ENCODE peak calls at places on chromosomes 5 and 9, in eight cellular contexts. R, W, X, A, P, H, B and Q are unnamed samples.

GRCh38 chr5:56255521-56255920 is 22.4 kb upstream of the ANKRD55 start:
- DNase-seq in R (no peak), W (no peak), X (no peak), A (no peak), P (no peak), H (no peak), B (no peak), Q (no peak)

GRCh38 chr9:77827104-77827784 is 179.1 kb upstream of the GNA14 start:
- DNase-seq in R (no peak), W (peak), X (no peak), A (no peak), P (no peak), H (no peak), B (no peak), Q (no peak)

GRCh38 chr5:141815796-141816180 is 62.4 kb downstream of the PCDH1 start:
- DNase-seq in R (no peak), W (no peak), X (no peak), A (no peak), P (no peak), H (no peak), B (no peak), Q (no peak)

GRCh38 chr5:177310332-177310731 is 1.4 kb downstream of the MXD3 start:
- DNase-seq in R (no peak), W (no peak), X (no peak), A (no peak), P (no peak), H (no peak), B (no peak), Q (no peak)

GRCh38 chr5:139295692-139296091 is 2.2 kb downstream of the MATR3 start:
- DNase-seq in R (no peak), W (no peak), X (no peak), A (no peak), P (no peak), H (no peak), B (no peak), Q (no peak)

GRCh38 chr9:34984049-34984448 is 5.5 kb upstream of the DNAJB5 start:
- DNase-seq in R (no peak), W (peak), X (peak), A (no peak), P (no peak), H (no peak), B (no peak), Q (peak)

GRCh38 chr9:110638381-110638954 is 30.1 kb upstream of the MUSK start:
- DNase-seq in R (no peak), W (peak), X (peak), A (no peak), P (no peak), H (no peak), B (no peak), Q (peak)

GRCh38 chr5:78526049-78526525 is 122.5 kb downstream of the LHFPL2 start:
- DNase-seq in R (peak), W (peak), X (peak), A (no peak), P (no peak), H (peak), B (no peak), Q (peak)

GRCh38 chr5:79621056-79621455 is 8.8 kb downstream of the TENT2 start:
- DNase-seq in R (peak), W (no peak), X (peak), A (no peak), P (no peak), H (peak), B (no peak), Q (peak)

GRCh38 chr5:160252916-160253315 is 23.6 kb downstream of the FABP6 start:
- DNase-seq in R (no peak), W (no peak), X (no peak), A (no peak), P (no peak), H (no peak), B (no peak), Q (no peak)

GRCh38 chr5:173888473-173889135 is 455 bp downstream of the CPEB4 start:
- DNase-seq in R (no peak), W (peak), X (peak), A (peak), P (no peak), H (no peak), B (no peak), Q (peak)

GRCh38 chr5:58200451-58200850 is 259.4 kb downstream of the PLK2 start:
- DNase-seq in R (no peak), W (no peak), X (no peak), A (no peak), P (no peak), H (no peak), B (no peak), Q (no peak)

GRCh38 chr9:121738969-121739368 is 87.5 kb downstream of the DAB2IP start:
- DNase-seq in R (no peak), W (no peak), X (no peak), A (no peak), P (peak), H (no peak), B (no peak), Q (no peak)

GRCh38 chr9:26326473-26327044 is 566.0 kb downstream of the CAAP1 start:
- DNase-seq in R (peak), W (peak), X (peak), A (no peak), P (peak), H (peak), B (peak), Q (peak)

GRCh38 chr5:56346717-56347116 is 113.6 kb upstream of the ANKRD55 start:
- DNase-seq in R (no peak), W (no peak), X (no peak), A (peak), P (no peak), H (no peak), B (no peak), Q (no peak)

GRCh38 chr5:119897537-119898370 is 268.4 kb downstream of the FAM170A start:
- DNase-seq in R (peak), W (no peak), X (no peak), A (no peak), P (no peak), H (no peak), B (no peak), Q (peak)

GRCh38 chr5:115100556-115100955 is 69.2 kb downstream of the TRIM36 start:
- DNase-seq in R (peak), W (no peak), X (no peak), A (no peak), P (no peak), H (peak), B (no peak), Q (peak)

GRCh38 chr9:9747787-9748186 is 865.0 kb downstream of the PTPRD start:
- DNase-seq in R (no peak), W (peak), X (no peak), A (no peak), P (no peak), H (peak), B (no peak), Q (peak)

GRCh38 chr5:173201636-173202265 is 33.3 kb downstream of the NKX2-5 start:
- DNase-seq in R (peak), W (no peak), X (peak), A (no peak), P (no peak), H (peak), B (no peak), Q (peak)

GRCh38 chr9:105278751-105279150 is 34.3 kb downstream of the SLC44A1 start:
- DNase-seq in R (peak), W (no peak), X (no peak), A (no peak), P (peak), H (no peak), B (no peak), Q (peak)

GRCh38 chr9:82124090-82124489 is 135.5 kb downstream of the SPATA31D1 start:
- DNase-seq in R (peak), W (no peak), X (peak), A (no peak), P (no peak), H (peak), B (no peak), Q (peak)

GRCh38 chr9:85872444-85872843 is 68.5 kb upstream of the NAA35 start:
- DNase-seq in R (no peak), W (no peak), X (no peak), A (no peak), P (no peak), H (no peak), B (no peak), Q (peak)

GRCh38 chr5:109191153-109191558 is 218.6 kb downstream of the PJA2 start:
- DNase-seq in R (peak), W (peak), X (peak), A (no peak), P (no peak), H (peak), B (no peak), Q (peak)

GRCh38 chr9:95373069-95373681 is 55.7 kb upstream of the FANCC start:
- DNase-seq in R (peak), W (no peak), X (no peak), A (no peak), P (no peak), H (no peak), B (no peak), Q (no peak)

GRCh38 chr9:95111716-95112115 is 205.8 kb downstream of the FANCC start:
- DNase-seq in R (no peak), W (no peak), X (no peak), A (no peak), P (no peak), H (no peak), B (no peak), Q (no peak)

GRCh38 chr9:93268551-93269314 is 84.8 kb downstream of the WNK2 start:
- DNase-seq in R (no peak), W (no peak), X (no peak), A (no peak), P (peak), H (no peak), B (no peak), Q (no peak)

GRCh38 chr9:93645149-93645889 is 68.9 kb downstream of the PHF2 start:
- DNase-seq in R (no peak), W (no peak), X (no peak), A (peak), P (no peak), H (no peak), B (peak), Q (no peak)

GRCh38 chr5:138488481-138488945 is 23.2 kb downstream of the EGR1 start:
- DNase-seq in R (peak), W (peak), X (peak), A (no peak), P (no peak), H (peak), B (no peak), Q (peak)

GRCh38 chr5:16321284-16321683 is 141.7 kb upstream of the MARCHF11 start:
- DNase-seq in R (no peak), W (no peak), X (no peak), A (no peak), P (no peak), H (no peak), B (no peak), Q (no peak)

GRCh38 chr5:149656576-149657182 is 73.4 kb upstream of the PPARGC1B start:
- DNase-seq in R (peak), W (no peak), X (peak), A (no peak), P (no peak), H (peak), B (no peak), Q (peak)

GRCh38 chr9:4927701-4928100 is 57.4 kb upstream of the JAK2 start:
- DNase-seq in R (no peak), W (no peak), X (no peak), A (no peak), P (no peak), H (no peak), B (no peak), Q (no peak)

GRCh38 chr5:172187118-172188032 is 649 bp downstream of the STK10 start:
- DNase-seq in R (peak), W (peak), X (peak), A (peak), P (peak), H (peak), B (peak), Q (peak)

GRCh38 chr9:69580582-69580945 is 91.6 kb downstream of the APBA1 start:
- DNase-seq in R (no peak), W (no peak), X (no peak), A (no peak), P (no peak), H (no peak), B (no peak), Q (no peak)

GRCh38 chr9:26142201-26142600 is 464.0 kb upstream of the TUSC1 start:
- DNase-seq in R (no peak), W (no peak), X (peak), A (no peak), P (no peak), H (no peak), B (no peak), Q (no peak)

GRCh38 chr9:90906316-90907055 is 104.9 kb downstream of the SYK start:
- DNase-seq in R (no peak), W (no peak), X (no peak), A (no peak), P (no peak), H (no peak), B (no peak), Q (no peak)

GRCh38 chr5:164048527-164048926 is 543.1 kb downstream of the MAT2B start:
- DNase-seq in R (no peak), W (peak), X (peak), A (no peak), P (no peak), H (no peak), B (no peak), Q (peak)
- TF ChIP-seq CTCF in R (peak), W (no peak), X (peak), A (peak), P (peak), H (no peak), B (peak), Q (peak)

GRCh38 chr5:1285141-1285540 is 9.7 kb downstream of the TERT start:
- DNase-seq in R (no peak), W (no peak), X (no peak), A (no peak), P (no peak), H (no peak), B (no peak), Q (no peak)

GRCh38 chr5:1292139-1292538 is 2.7 kb downstream of the TERT start:
- DNase-seq in R (no peak), W (no peak), X (no peak), A (no peak), P (no peak), H (no peak), B (no peak), Q (no peak)

GRCh38 chr5:1285883-1286291 is 9.0 kb downstream of the TERT start:
- DNase-seq in R (no peak), W (no peak), X (no peak), A (no peak), P (no peak), H (no peak), B (no peak), Q (no peak)

GRCh38 chr5:1291611-1292080 is 3.2 kb downstream of the TERT start:
- DNase-seq in R (no peak), W (no peak), X (no peak), A (no peak), P (no peak), H (no peak), B (no peak), Q (no peak)

DNA sequence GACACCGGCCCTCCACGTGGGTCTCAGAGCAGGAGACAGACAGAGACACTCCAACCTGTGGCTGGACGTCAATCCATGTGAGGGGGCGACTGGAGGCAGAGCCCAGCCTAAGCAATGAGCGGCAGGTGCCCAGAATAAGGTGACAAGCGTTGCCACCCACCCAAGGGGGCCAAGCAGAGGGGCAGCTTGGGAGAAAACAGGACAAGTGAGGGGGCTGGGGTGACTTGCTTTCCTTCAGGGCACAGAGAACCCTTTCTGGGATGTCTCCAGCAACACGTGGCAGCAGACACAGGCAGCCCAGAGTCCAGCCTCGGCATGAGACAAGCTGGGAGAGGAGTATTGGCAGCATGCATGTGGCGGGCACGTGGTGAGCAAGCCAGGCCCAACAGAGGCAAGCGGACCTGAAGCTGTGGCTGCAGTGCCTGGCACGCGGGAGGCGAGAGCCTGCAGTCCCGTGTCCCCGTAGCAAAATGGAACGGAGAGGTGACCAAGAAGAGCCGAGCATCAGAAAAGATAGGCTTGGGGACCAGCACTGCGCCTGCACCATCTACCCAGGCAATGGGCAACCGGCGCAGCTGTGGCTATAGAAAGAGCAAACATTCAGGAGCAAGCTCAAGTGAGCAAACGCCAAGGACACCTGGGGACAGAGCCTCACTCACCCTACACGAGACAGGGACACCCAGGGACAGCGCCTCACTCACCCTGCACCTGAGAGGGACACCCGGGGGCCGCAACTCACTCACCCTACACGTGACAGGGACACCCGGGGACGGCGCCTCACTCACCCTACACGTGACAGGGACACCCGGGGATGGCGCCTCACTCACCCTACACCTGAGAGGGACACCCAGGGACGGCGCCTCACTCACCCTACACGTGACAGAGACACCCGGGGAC is 6.2 kb downstream of the TERT start:
- DNase-seq in R (no peak), W (no peak), X (no peak), A (no peak), P (no peak), H (no peak), B (no peak), Q (no peak)
- H3K4me3 ChIP-seq in R (no peak), W (no peak), X (no peak), A (no peak), P (no peak), H (no peak), B (no peak), Q (no peak)

GRCh38 chr9:134135343-134136116 is at the start of gene WDR5:
- DNase-seq in R (peak), W (peak), X (peak), A (peak), P (peak), H (peak), B (peak), Q (peak)
- TF ChIP-seq CTCF in R (no peak), W (peak), X (peak), A (no peak), P (peak), H (peak), B (peak), Q (no peak)

GRCh38 chr9:126809068-126809467 is 4.2 kb downstream of the ZBTB43 start:
- DNase-seq in R (peak), W (no peak), X (peak), A (no peak), P (peak), H (no peak), B (no peak), Q (peak)

GRCh38 chr9:126804198-126804695 is 593 bp upstream of the ZBTB43 start:
- DNase-seq in R (no peak), W (no peak), X (no peak), A (peak), P (no peak), H (no peak), B (no peak), Q (no peak)

GRCh38 chr9:126804696-126805545 is at the start of gene ZBTB43:
- DNase-seq in R (peak), W (peak), X (peak), A (peak), P (peak), H (peak), B (peak), Q (peak)

GRCh38 chr9:126805546-126806262 is 864 bp downstream of the ZBTB43 start:
- DNase-seq in R (peak), W (peak), X (peak), A (no peak), P (no peak), H (peak), B (no peak), Q (peak)

DNA sequence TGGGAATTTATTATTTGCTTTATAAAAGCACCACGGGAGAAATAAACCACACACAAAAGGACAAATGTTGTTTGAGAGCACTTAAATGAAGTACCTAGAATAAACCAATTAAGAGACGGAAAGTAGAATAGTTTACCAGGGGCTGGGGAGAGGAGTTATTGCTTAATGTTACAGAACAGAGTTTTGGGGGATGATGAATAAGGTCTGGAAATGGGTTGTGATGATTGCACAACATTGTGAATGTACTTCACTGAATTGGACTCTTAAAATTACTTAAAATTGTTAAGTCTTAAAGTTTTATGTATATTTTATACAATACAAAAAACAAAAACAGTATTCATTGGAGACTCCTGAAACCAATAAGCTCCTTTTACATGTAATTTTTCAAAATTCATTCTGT is 1.5 kb downstream of the ZBTB43 start:
- DNase-seq in R (peak), W (no peak), X (peak), A (no peak), P (no peak), H (no peak), B (no peak), Q (peak)
- H3K4me3 ChIP-seq in R (peak), W (no peak), X (peak), A (no peak), P (no peak), H (no peak), B (peak), Q (peak)

GRCh38 chr9:128370752-128371621 is at the start of gene URM1:
- DNase-seq in R (peak), W (peak), X (peak), A (peak), P (peak), H (peak), B (peak), Q (peak)
- TF ChIP-seq CTCF in R (no peak), W (peak), X (peak), A (peak), P (no peak), H (peak), B (peak), Q (no peak)

DNA sequence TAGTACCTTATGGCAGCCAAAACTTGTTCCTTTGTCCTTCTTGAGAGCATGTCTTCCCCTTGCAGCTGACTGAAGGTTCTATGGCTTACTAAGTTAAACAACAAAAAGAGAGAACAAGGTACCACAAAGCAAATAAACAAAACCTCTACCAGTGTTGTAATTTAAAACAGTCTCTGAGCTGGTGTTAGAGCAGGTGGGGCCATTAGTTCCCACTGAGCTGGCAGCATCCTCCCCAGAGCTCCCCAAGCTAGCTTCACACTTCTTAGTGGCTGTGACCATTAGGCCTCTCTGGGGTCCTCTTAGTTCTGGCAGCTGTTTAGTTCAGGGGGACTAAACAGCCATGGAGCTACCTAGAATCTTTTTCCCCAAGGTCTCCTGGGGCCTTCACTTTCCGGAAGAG is 128.6 kb upstream of the ELL2 start:
- DNase-seq in R (no peak), W (no peak), X (no peak), A (no peak), P (no peak), H (no peak), B (no peak), Q (no peak)
- H3K4me3 ChIP-seq in R (no peak), W (no peak), X (no peak), A (no peak), P (no peak), H (no peak), B (no peak), Q (no peak)